ENCODE peak calls at places on chromosome 3, in nine cellular contexts. E, P, J, U, F, D, M, R and W are unnamed samples.

GRCh38 chr3:51384145-51384729 is 854 bp upstream of the MANF start:
- DNase-seq in E (no peak), R (no peak), U (no peak), P (no peak), F (no peak), D (no peak), J (peak), M (peak), W (peak)

GRCh38 chr3:5188419-5189405 is 1.2 kb downstream of the EDEM1 start:
- DNase-seq in F (no peak), E (no peak), P (peak), R (no peak), U (peak), J (peak), D (no peak), M (peak), W (peak)

GRCh38 chr3:184726497-184726896 is 14.6 kb upstream of the MAGEF1 start:
- DNase-seq in U (no peak), E (no peak), F (no peak), P (no peak), M (no peak), R (no peak), J (no peak), D (no peak), W (no peak)

GRCh38 chr3:136919799-136920580 is 37.8 kb upstream of the IL20RB start:
- DNase-seq in P (peak), F (no peak), R (no peak), J (no peak), M (no peak), U (no peak), E (no peak), D (no peak), W (no peak)

GRCh38 chr3:23219117-23219516 is 16.0 kb downstream of the UBE2E2 start:
- DNase-seq in D (no peak), J (no peak), F (no peak), P (peak), R (no peak), E (no peak), U (no peak), M (peak), W (no peak)

GRCh38 chr3:102174832-102175374 is 259.9 kb upstream of the ZPLD1 start:
- DNase-seq in F (no peak), M (no peak), D (no peak), P (no peak), E (no peak), J (no peak), U (no peak), R (no peak), W (no peak)

GRCh38 chr3:120855665-120856437 is 52.2 kb upstream of the STXBP5L start:
- DNase-seq in F (no peak), E (no peak), U (no peak), J (no peak), D (peak), M (peak), R (no peak), P (peak), W (no peak)

GRCh38 chr3:27431116-27431515 is 53.1 kb downstream of the SLC4A7 start:
- DNase-seq in M (peak), D (no peak), P (peak), U (no peak), R (no peak), J (peak), F (no peak), E (no peak), W (no peak)

GRCh38 chr3:12235691-12236090 is 53.2 kb upstream of the PPARG start:
- DNase-seq in D (no peak), M (no peak), U (no peak), J (no peak), R (no peak), E (no peak), P (peak), F (no peak), W (peak)

GRCh38 chr3:43531835-43532234 is 90.0 kb downstream of the ANO10 start:
- DNase-seq in U (no peak), J (no peak), P (peak), R (no peak), E (no peak), D (no peak), F (no peak), M (peak), W (no peak)

GRCh38 chr3:111509308-111509707 is 32.7 kb upstream of the CD96 start:
- DNase-seq in E (no peak), M (no peak), R (no peak), J (no peak), P (no peak), D (no peak), F (no peak), U (no peak), W (peak)

GRCh38 chr3:123638936-123639680 is 54.3 kb upstream of the HACD2 start:
- DNase-seq in F (no peak), R (no peak), M (peak), D (no peak), P (no peak), U (no peak), J (no peak), E (no peak), W (no peak)